ENCODE peak calls at places on chromosomes 7 and 10, in five cellular contexts. X is GM19239; C is brain microvascular endothelial cell; E is cardiac septum; T is stimulated activated CD8-positive, alpha-beta memory T cell treated with anti-CD3 and anti-CD28 coated beads, Interleukin-4, amount 100 ng/mL, for 1 hour. F is an unnamed sample.
A peak's percentile ranks its signal among the peaks of the same experiment; 100 is the strongest.

GRCh38 chr10:23826399-23826798 is 382.5 kb upstream of the KIAA1217 start:
- DNase-seq in X (no peak), C (peak; percentile 5), E (no peak), T (no peak), F (peak; percentile 6)

GRCh38 chr10:78295242-78295641 is 261.6 kb downstream of the RPS24 start:
- DNase-seq in X (no peak), C (no peak), E (no peak), T (no peak), F (no peak)

GRCh38 chr7:64774204-64774842 is 19.9 kb upstream of the ZNF138 start:
- DNase-seq in X (no peak), C (no peak), E (no peak), T (no peak), F (no peak)

GRCh38 chr10:68871105-68871711 is 29.9 kb upstream of the DDX50 start:
- DNase-seq in X (no peak), C (peak; percentile 61), E (no peak), T (no peak), F (peak; percentile 54)

GRCh38 chr7:91239171-91239604 is 25.0 kb upstream of the FZD1 start:
- DNase-seq in X (no peak), C (peak; percentile 71), E (no peak), T (no peak), F (peak; percentile 98)

GRCh38 chr7:111274882-111275281 is 184.0 kb downstream of the LRRN3 start:
- DNase-seq in X (no peak), C (peak; percentile 33), E (no peak), T (no peak), F (peak; percentile 69)

GRCh38 chr10:11153766-11154165 is 136.1 kb downstream of the CELF2 start:
- DNase-seq in X (no peak), C (no peak), E (no peak), T (no peak), F (no peak)

GRCh38 chr10:102960158-102960557 is 42.1 kb downstream of the CNNM2 start:
- DNase-seq in X (no peak), C (no peak), E (no peak), T (no peak), F (no peak)

GRCh38 chr7:150949971-150950491 is 28.1 kb downstream of the KCNH2 start:
- DNase-seq in X (no peak), C (no peak), E (peak; percentile 59), T (no peak), F (no peak)

GRCh38 chr7:134478707-134479106 is 19.8 kb upstream of the AKR1B1 start:
- DNase-seq in X (no peak), C (no peak), E (no peak), T (no peak), F (no peak)

GRCh38 chr10:97861351-97861750 is 11.7 kb downstream of the GOLGA7B start:
- DNase-seq in X (no peak), C (peak; percentile 48), E (no peak), T (no peak), F (peak; percentile 97)

GRCh38 chr10:26503911-26504310 is 65.8 kb downstream of the APBB1IP start:
- DNase-seq in X (no peak), C (no peak), E (no peak), T (no peak), F (peak; percentile 37)

GRCh38 chr10:120689766-120690539 is 161.2 kb upstream of the WDR11 start:
- DNase-seq in X (no peak), C (no peak), E (no peak), T (no peak), F (no peak)

GRCh38 chr10:48450233-48450810 is 143.8 kb downstream of the MAPK8 start:
- DNase-seq in X (no peak), C (no peak), E (peak; percentile 75), T (no peak), F (no peak)

F was measured in NCI-H226.